ENCODE peak calls at places on chromosomes 2 and 18, in four cellular contexts. One of them, this sample, is unnamed.
A peak's percentile ranks its signal among the peaks of the same experiment; 100 is the strongest.

GRCh38 chr2:69582582-69583176 is 60.9 kb downstream of the AAK1 start:
- DNase-seq in NCI-H1105 treated with DMSO at 0.1 percent for 48 hours: no peak
- DNase-seq in mesenteric fat pad: no peak
- DNase-seq in astrocyte: peak; percentile 49
- DNase-seq in this sample: no peak

GRCh38 chr2:170821631-170822291 is 5.1 kb downstream of the GAD1 start:
- DNase-seq in NCI-H1105 treated with DMSO at 0.1 percent for 48 hours: no peak
- DNase-seq in mesenteric fat pad: no peak
- DNase-seq in astrocyte: no peak
- DNase-seq in this sample: no peak

GRCh38 chr2:199463000-199463692 is 5.4 kb upstream of the SATB2 start:
- DNase-seq in NCI-H1105 treated with DMSO at 0.1 percent for 48 hours: peak; percentile 20
- DNase-seq in mesenteric fat pad: no peak
- DNase-seq in astrocyte: no peak
- DNase-seq in this sample: no peak

GRCh38 chr2:112053917-112054846 is 887 bp upstream of the TMEM87B start:
- DNase-seq in NCI-H1105 treated with DMSO at 0.1 percent for 48 hours: peak; percentile 93
- DNase-seq in mesenteric fat pad: peak; percentile 98
- DNase-seq in astrocyte: peak; percentile 86
- DNase-seq in this sample: peak; percentile 97

GRCh38 chr2:162221064-162221463 is 22.2 kb downstream of the FAP start:
- DNase-seq in NCI-H1105 treated with DMSO at 0.1 percent for 48 hours: no peak
- DNase-seq in mesenteric fat pad: peak; percentile 90
- DNase-seq in astrocyte: no peak
- DNase-seq in this sample: peak; percentile 18

GRCh38 chr2:28038722-28039121 is 148.2 kb downstream of the BABAM2 start:
- DNase-seq in NCI-H1105 treated with DMSO at 0.1 percent for 48 hours: no peak
- DNase-seq in mesenteric fat pad: no peak
- DNase-seq in astrocyte: no peak
- DNase-seq in this sample: no peak

GRCh38 chr18:8750954-8751415 is 45.6 kb downstream of the MTCL1 start:
- DNase-seq in NCI-H1105 treated with DMSO at 0.1 percent for 48 hours: no peak
- DNase-seq in mesenteric fat pad: no peak
- DNase-seq in astrocyte: peak; percentile 87
- DNase-seq in this sample: no peak

GRCh38 chr2:70011786-70012185 is 50.4 kb upstream of the ASPRV1 start:
- DNase-seq in NCI-H1105 treated with DMSO at 0.1 percent for 48 hours: no peak
- DNase-seq in mesenteric fat pad: peak; percentile 60
- DNase-seq in astrocyte: no peak
- DNase-seq in this sample: no peak

GRCh38 chr2:96866149-96866548 is 3.7 kb downstream of the SEMA4C start:
- DNase-seq in NCI-H1105 treated with DMSO at 0.1 percent for 48 hours: no peak
- DNase-seq in mesenteric fat pad: no peak
- DNase-seq in astrocyte: no peak
- DNase-seq in this sample: no peak

GRCh38 chr2:120712180-120712678 is 23.4 kb upstream of the GLI2 start:
- DNase-seq in NCI-H1105 treated with DMSO at 0.1 percent for 48 hours: no peak
- DNase-seq in mesenteric fat pad: peak; percentile 68
- DNase-seq in astrocyte: peak; percentile 60
- DNase-seq in this sample: no peak

GRCh38 chr2:88252646-88253045 is 82.5 kb downstream of the THNSL2 start:
- DNase-seq in NCI-H1105 treated with DMSO at 0.1 percent for 48 hours: no peak
- DNase-seq in mesenteric fat pad: no peak
- DNase-seq in astrocyte: no peak
- DNase-seq in this sample: no peak

GRCh38 chr18:58896734-58897508 is 32.2 kb downstream of the ZNF532 start:
- DNase-seq in NCI-H1105 treated with DMSO at 0.1 percent for 48 hours: no peak
- DNase-seq in mesenteric fat pad: no peak
- DNase-seq in astrocyte: no peak
- DNase-seq in this sample: no peak

GRCh38 chr2:215793747-215794595 is 219.4 kb downstream of the MREG start:
- DNase-seq in NCI-H1105 treated with DMSO at 0.1 percent for 48 hours: no peak
- DNase-seq in mesenteric fat pad: no peak
- DNase-seq in astrocyte: peak; percentile 99
- DNase-seq in this sample: no peak

GRCh38 chr2:2793514-2793913 is 462.4 kb upstream of the MYT1L start:
- DNase-seq in NCI-H1105 treated with DMSO at 0.1 percent for 48 hours: no peak
- DNase-seq in mesenteric fat pad: peak; percentile 65
- DNase-seq in astrocyte: no peak
- DNase-seq in this sample: no peak

GRCh38 chr18:23193727-23194126 is 58.4 kb downstream of the CABLES1 start:
- DNase-seq in NCI-H1105 treated with DMSO at 0.1 percent for 48 hours: no peak
- DNase-seq in mesenteric fat pad: no peak
- DNase-seq in astrocyte: no peak
- DNase-seq in this sample: no peak